ENCODE peak calls at places on chromosome 9, in six cellular contexts. One of them, this sample, is unnamed.

GRCh38 chr9:125912667-125913066 is 165.5 kb downstream of the PBX3 start:
- DNase-seq in cardiac muscle cell: no peak
- DNase-seq in breast epithelium: no peak
- DNase-seq in mammary epithelial cell: no peak
- DNase-seq in astrocyte: no peak
- DNase-seq in GM23338: no peak
- DNase-seq in this sample: no peak

GRCh38 chr9:110444911-110445310 is 107.2 kb upstream of the TXNDC8 start:
- DNase-seq in GM23338: no peak
- DNase-seq in cardiac muscle cell: peak; percentile 88
- DNase-seq in mammary epithelial cell: peak; percentile 16
- DNase-seq in astrocyte: peak; percentile 94
- DNase-seq in breast epithelium: no peak
- DNase-seq in this sample: no peak

GRCh38 chr9:109745335-109746283 is 34.4 kb upstream of the PALM2AKAP2 start:
- DNase-seq in mammary epithelial cell: peak; percentile 52
- DNase-seq in cardiac muscle cell: peak; percentile 87
- DNase-seq in breast epithelium: peak; percentile 60
- DNase-seq in GM23338: peak; percentile 18
- DNase-seq in astrocyte: peak; percentile 79
- DNase-seq in this sample: no peak

GRCh38 chr9:109315889-109316640 is 4.8 kb downstream of the EPB41L4B start:
- DNase-seq in GM23338: peak; percentile 50
- DNase-seq in cardiac muscle cell: peak; percentile 53
- DNase-seq in mammary epithelial cell: peak; percentile 98
- DNase-seq in astrocyte: peak; percentile 80
- DNase-seq in breast epithelium: peak; percentile 91
- DNase-seq in this sample: no peak

GRCh38 chr9:127828262-127829031 is 25.8 kb downstream of the FPGS start:
- DNase-seq in GM23338: peak; percentile 99
- DNase-seq in astrocyte: no peak
- DNase-seq in mammary epithelial cell: no peak
- DNase-seq in breast epithelium: peak; percentile 54
- DNase-seq in cardiac muscle cell: peak; percentile 86
- DNase-seq in this sample: no peak

GRCh38 chr9:130642926-130643325 is 21.5 kb upstream of the PRDM12 start:
- DNase-seq in astrocyte: no peak
- DNase-seq in breast epithelium: no peak
- DNase-seq in mammary epithelial cell: no peak
- DNase-seq in cardiac muscle cell: no peak
- DNase-seq in GM23338: no peak
- DNase-seq in this sample: no peak

GRCh38 chr9:108434502-108434901 is 421.3 kb downstream of the ACTL7B start:
- DNase-seq in astrocyte: peak; percentile 11
- DNase-seq in breast epithelium: no peak
- DNase-seq in mammary epithelial cell: no peak
- DNase-seq in GM23338: no peak
- DNase-seq in cardiac muscle cell: peak; percentile 59
- DNase-seq in this sample: no peak

GRCh38 chr9:71223953-71224538 is 102.6 kb upstream of the TRPM3 start:
- DNase-seq in GM23338: peak; percentile 62
- DNase-seq in cardiac muscle cell: peak; percentile 26
- DNase-seq in astrocyte: no peak
- DNase-seq in breast epithelium: no peak
- DNase-seq in mammary epithelial cell: no peak
- DNase-seq in this sample: no peak

GRCh38 chr9:34035656-34036055 is 13.0 kb downstream of the UBAP2 start:
- DNase-seq in cardiac muscle cell: no peak
- DNase-seq in breast epithelium: no peak
- DNase-seq in astrocyte: no peak
- DNase-seq in mammary epithelial cell: no peak
- DNase-seq in GM23338: peak; percentile 6
- DNase-seq in this sample: no peak

GRCh38 chr9:110128664-110129329 is 79.2 kb downstream of the C9orf152 start:
- DNase-seq in astrocyte: no peak
- DNase-seq in cardiac muscle cell: no peak
- DNase-seq in GM23338: no peak
- DNase-seq in mammary epithelial cell: no peak
- DNase-seq in breast epithelium: no peak
- DNase-seq in this sample: no peak

GRCh38 chr9:121298689-121299112 is 30.7 kb downstream of the GSN start:
- DNase-seq in mammary epithelial cell: no peak
- DNase-seq in astrocyte: no peak
- DNase-seq in GM23338: peak; percentile 46
- DNase-seq in cardiac muscle cell: peak; percentile 70
- DNase-seq in breast epithelium: no peak
- DNase-seq in this sample: no peak

GRCh38 chr9:61668846-61669245 is 479.0 kb downstream of the SPATA31A7 start:
- DNase-seq in GM23338: no peak
- DNase-seq in cardiac muscle cell: no peak
- DNase-seq in mammary epithelial cell: no peak
- DNase-seq in astrocyte: no peak
- DNase-seq in breast epithelium: no peak
- DNase-seq in this sample: no peak

GRCh38 chr9:92964607-92964975 is 17.3 kb downstream of the FGD3 start:
- DNase-seq in mammary epithelial cell: no peak
- DNase-seq in breast epithelium: no peak
- DNase-seq in GM23338: no peak
- DNase-seq in astrocyte: no peak
- DNase-seq in cardiac muscle cell: no peak
- DNase-seq in this sample: no peak

GRCh38 chr9:77974414-77974813 is 57.2 kb downstream of the GNAQ start:
- DNase-seq in GM23338: no peak
- DNase-seq in mammary epithelial cell: no peak
- DNase-seq in breast epithelium: no peak
- DNase-seq in cardiac muscle cell: no peak
- DNase-seq in astrocyte: no peak
- DNase-seq in this sample: no peak

GRCh38 chr9:124280176-124280691 is 22.5 kb downstream of the NEK6 start:
- DNase-seq in GM23338: no peak
- DNase-seq in breast epithelium: no peak
- DNase-seq in mammary epithelial cell: no peak
- DNase-seq in astrocyte: peak; percentile 90
- DNase-seq in cardiac muscle cell: peak; percentile 93
- DNase-seq in this sample: peak; percentile 56

GRCh38 chr9:136138566-136138965 is 19.9 kb upstream of the TMEM250 start:
- DNase-seq in breast epithelium: no peak
- DNase-seq in cardiac muscle cell: peak; percentile 20
- DNase-seq in mammary epithelial cell: no peak
- DNase-seq in GM23338: peak; percentile 97
- DNase-seq in astrocyte: no peak
- DNase-seq in this sample: no peak

GRCh38 chr9:89536618-89537017 is 38.7 kb upstream of the SEMA4D start:
- DNase-seq in astrocyte: no peak
- DNase-seq in cardiac muscle cell: no peak
- DNase-seq in breast epithelium: no peak
- DNase-seq in GM23338: no peak
- DNase-seq in mammary epithelial cell: no peak
- DNase-seq in this sample: no peak

GRCh38 chr9:130451509-130452388 is 7.0 kb downstream of the ASS1 start:
- DNase-seq in GM23338: peak; percentile 81
- DNase-seq in breast epithelium: peak; percentile 84
- DNase-seq in mammary epithelial cell: peak; percentile 84
- DNase-seq in astrocyte: peak; percentile 89
- DNase-seq in cardiac muscle cell: peak; percentile 99
- DNase-seq in this sample: peak; percentile 85

GRCh38 chr9:9523476-9523875 is 1089.3 kb downstream of the PTPRD start:
- DNase-seq in breast epithelium: no peak
- DNase-seq in astrocyte: no peak
- DNase-seq in GM23338: no peak
- DNase-seq in cardiac muscle cell: no peak
- DNase-seq in mammary epithelial cell: no peak
- DNase-seq in this sample: no peak

GRCh38 chr9:22238809-22239684 is 207.6 kb upstream of the DMRTA1 start:
- DNase-seq in GM23338: peak; percentile 48
- DNase-seq in breast epithelium: no peak
- DNase-seq in astrocyte: peak; percentile 56
- DNase-seq in mammary epithelial cell: peak; percentile 71
- DNase-seq in cardiac muscle cell: peak; percentile 70
- DNase-seq in this sample: no peak

GRCh38 chr9:35729101-35729500 is 2.9 kb downstream of the TLN1 start:
- DNase-seq in astrocyte: no peak
- DNase-seq in breast epithelium: no peak
- DNase-seq in mammary epithelial cell: no peak
- DNase-seq in GM23338: no peak
- DNase-seq in cardiac muscle cell: no peak
- DNase-seq in this sample: no peak

GRCh38 chr9:35725362-35725761 is 6.6 kb downstream of the TLN1 start:
- DNase-seq in GM23338: peak; percentile 55
- DNase-seq in astrocyte: no peak
- DNase-seq in cardiac muscle cell: no peak
- DNase-seq in breast epithelium: no peak
- DNase-seq in mammary epithelial cell: no peak
- DNase-seq in this sample: no peak

GRCh38 chr9:35727676-35728040 is 4.3 kb downstream of the TLN1 start:
- DNase-seq in GM23338: no peak
- DNase-seq in astrocyte: no peak
- DNase-seq in cardiac muscle cell: no peak
- DNase-seq in breast epithelium: no peak
- DNase-seq in mammary epithelial cell: no peak
- DNase-seq in this sample: no peak

GRCh38 chr9:35728041-35728971 is 3.7 kb downstream of the TLN1 start:
- DNase-seq in cardiac muscle cell: peak; percentile 97
- DNase-seq in mammary epithelial cell: peak; percentile 68
- DNase-seq in astrocyte: peak; percentile 86
- DNase-seq in breast epithelium: peak; percentile 79
- DNase-seq in GM23338: peak; percentile 92
- DNase-seq in this sample: peak; percentile 63

DNA sequence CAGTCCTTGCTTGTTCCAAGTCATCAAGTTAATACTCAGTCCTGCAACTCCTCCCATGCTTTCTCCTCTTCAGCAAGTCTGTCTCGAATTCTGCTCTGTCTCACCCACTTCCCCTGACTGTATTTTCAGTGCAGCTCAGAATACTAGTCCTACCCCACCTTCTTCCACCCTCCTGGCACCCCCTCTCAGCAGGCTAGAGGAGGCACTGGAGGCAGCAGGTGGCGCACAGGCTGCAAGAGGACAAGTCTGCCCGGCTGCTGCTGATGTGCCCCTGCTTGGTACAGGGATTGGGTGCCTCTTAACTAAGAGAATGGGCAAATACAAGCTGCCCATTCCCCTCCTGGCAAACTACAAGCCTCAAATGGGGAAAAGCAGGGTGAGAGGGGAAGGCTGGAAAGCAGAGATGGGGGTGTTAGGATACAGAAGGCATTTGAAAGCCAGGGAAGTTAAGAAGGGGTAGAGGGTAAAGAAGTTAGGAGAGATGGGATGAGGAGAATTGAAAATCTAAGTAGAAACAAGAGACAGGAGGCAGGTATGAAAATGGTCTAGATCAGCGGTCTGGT is 5.0 kb downstream of the TLN1 start:
- DNase-seq in cardiac muscle cell: peak; percentile 48
- DNase-seq in astrocyte: peak; percentile 36
- DNase-seq in breast epithelium: no peak
- DNase-seq in mammary epithelial cell: peak; percentile 21
- DNase-seq in GM23338: peak; percentile 29
- DNase-seq in this sample: peak; percentile 42
- TF ChIP-seq CTCF in cardiac muscle cell: peak; percentile 11
- TF ChIP-seq CTCF in astrocyte: no peak
- TF ChIP-seq CTCF in breast epithelium: no peak
- TF ChIP-seq CTCF in mammary epithelial cell: no peak
- TF ChIP-seq CTCF in GM23338: peak; percentile 29
- TF ChIP-seq CTCF in this sample: peak; percentile 39

GRCh38 chr9:72361227-72361626 is 3.8 kb downstream of the ZFAND5 start:
- DNase-seq in cardiac muscle cell: no peak
- DNase-seq in astrocyte: no peak
- DNase-seq in breast epithelium: no peak
- DNase-seq in GM23338: no peak
- DNase-seq in mammary epithelial cell: no peak
- DNase-seq in this sample: no peak

GRCh38 chr9:72363908-72364678 is 915 bp downstream of the ZFAND5 start:
- DNase-seq in breast epithelium: peak; percentile 42
- DNase-seq in GM23338: peak; percentile 47
- DNase-seq in mammary epithelial cell: peak; percentile 53
- DNase-seq in astrocyte: peak; percentile 59
- DNase-seq in cardiac muscle cell: peak; percentile 68
- DNase-seq in this sample: no peak

GRCh38 chr9:72363226-72363625 is 1.8 kb downstream of the ZFAND5 start:
- DNase-seq in breast epithelium: no peak
- DNase-seq in cardiac muscle cell: no peak
- DNase-seq in mammary epithelial cell: peak; percentile 12
- DNase-seq in astrocyte: no peak
- DNase-seq in GM23338: no peak
- DNase-seq in this sample: no peak

GRCh38 chr9:72362680-72363139 is 2.3 kb downstream of the ZFAND5 start:
- DNase-seq in astrocyte: peak; percentile 65
- DNase-seq in breast epithelium: peak; percentile 72
- DNase-seq in GM23338: peak; percentile 18
- DNase-seq in mammary epithelial cell: peak; percentile 53
- DNase-seq in cardiac muscle cell: peak; percentile 77
- DNase-seq in this sample: no peak

GRCh38 chr9:72362118-72362531 is 2.9 kb downstream of the ZFAND5 start:
- DNase-seq in GM23338: no peak
- DNase-seq in breast epithelium: no peak
- DNase-seq in astrocyte: no peak
- DNase-seq in mammary epithelial cell: peak; percentile 19
- DNase-seq in cardiac muscle cell: peak; percentile 48
- DNase-seq in this sample: no peak
- H3K36me3 ChIP-seq in GM23338: peaks cover 49% of the 10 kb centered on the region
- H3K36me3 ChIP-seq in breast epithelium: no peaks in the 10 kb centered on the region
- H3K36me3 ChIP-seq in astrocyte: peaks cover 40% of the 10 kb centered on the region
- H3K36me3 ChIP-seq in mammary epithelial cell: peaks cover 16% of the 10 kb centered on the region
- H3K36me3 ChIP-seq in cardiac muscle cell: peaks cover 27% of the 10 kb centered on the region
- H3K36me3 ChIP-seq in this sample: no peaks in the 10 kb centered on the region

GRCh38 chr9:137213160-137214060 is 7.9 kb downstream of the NDOR1 start:
- DNase-seq in cardiac muscle cell: no peak
- DNase-seq in GM23338: no peak
- DNase-seq in breast epithelium: no peak
- DNase-seq in astrocyte: no peak
- DNase-seq in mammary epithelial cell: no peak
- DNase-seq in this sample: no peak
- TF ChIP-seq CTCF in cardiac muscle cell: no peak
- TF ChIP-seq CTCF in GM23338: peak; percentile 59
- TF ChIP-seq CTCF in breast epithelium: no peak
- TF ChIP-seq CTCF in astrocyte: no peak
- TF ChIP-seq CTCF in mammary epithelial cell: no peak
- TF ChIP-seq CTCF in this sample: peak; percentile 30

GRCh38 chr9:69058101-69058500 is 22.5 kb downstream of the FXN start:
- DNase-seq in mammary epithelial cell: no peak
- DNase-seq in astrocyte: no peak
- DNase-seq in breast epithelium: no peak
- DNase-seq in cardiac muscle cell: no peak
- DNase-seq in GM23338: no peak
- DNase-seq in this sample: no peak

GRCh38 chr9:69060766-69061165 is 25.2 kb downstream of the FXN start:
- DNase-seq in breast epithelium: no peak
- DNase-seq in cardiac muscle cell: no peak
- DNase-seq in GM23338: peak; percentile 20
- DNase-seq in mammary epithelial cell: no peak
- DNase-seq in astrocyte: no peak
- DNase-seq in this sample: no peak

GRCh38 chr9:69062195-69062594 is 26.6 kb downstream of the FXN start:
- DNase-seq in cardiac muscle cell: no peak
- DNase-seq in breast epithelium: no peak
- DNase-seq in astrocyte: no peak
- DNase-seq in GM23338: no peak
- DNase-seq in mammary epithelial cell: no peak
- DNase-seq in this sample: no peak

GRCh38 chr9:69054989-69055388 is 19.4 kb downstream of the FXN start:
- DNase-seq in cardiac muscle cell: no peak
- DNase-seq in mammary epithelial cell: no peak
- DNase-seq in GM23338: no peak
- DNase-seq in breast epithelium: no peak
- DNase-seq in astrocyte: no peak
- DNase-seq in this sample: no peak

GRCh38 chr9:69056416-69056815 is 20.9 kb downstream of the FXN start:
- DNase-seq in astrocyte: peak; percentile 33
- DNase-seq in GM23338: no peak
- DNase-seq in breast epithelium: no peak
- DNase-seq in mammary epithelial cell: no peak
- DNase-seq in cardiac muscle cell: peak; percentile 40
- DNase-seq in this sample: no peak
- H3K36me3 ChIP-seq in astrocyte: no peaks in the 10 kb centered on the region
- H3K36me3 ChIP-seq in GM23338: peaks cover 4% of the 10 kb centered on the region
- H3K36me3 ChIP-seq in breast epithelium: no peaks in the 10 kb centered on the region
- H3K36me3 ChIP-seq in mammary epithelial cell: peaks cover 6% of the 10 kb centered on the region
- H3K36me3 ChIP-seq in cardiac muscle cell: peaks cover 8% of the 10 kb centered on the region
- H3K36me3 ChIP-seq in this sample: no peaks in the 10 kb centered on the region

This sample was measured in kidney epithelial cell.